ENCODE peak calls at places on chromosomes 6 and 20, in six cellular contexts. X is body of pancreas, M is tibial artery, O is SK-N-SH, Y is transverse colon, K is upper lobe of left lung. G is an unnamed sample.

GRCh38 chr6:116531675-116532570 is 13.6 kb downstream of the TRAPPC3L start:
- DNase-seq in X (peak), M (peak), O (peak), Y (peak), K (peak), G (peak)

GRCh38 chr20:24584538-24585356 is 115.3 kb downstream of the SYNDIG1 start:
- DNase-seq in X (no peak), M (no peak), O (no peak), Y (no peak), K (no peak), G (peak)

GRCh38 chr20:19047040-19047950 is 165.1 kb upstream of the SLC24A3 start:
- DNase-seq in X (peak), M (peak), O (no peak), Y (peak), K (no peak), G (peak)

GRCh38 chr20:24685736-24686135 is 216.3 kb downstream of the SYNDIG1 start:
- DNase-seq in X (no peak), M (peak), O (no peak), Y (no peak), K (no peak), G (no peak)

GRCh38 chr6:63792846-63793245 is 157.2 kb downstream of the PHF3 start:
- DNase-seq in X (no peak), M (no peak), O (no peak), Y (no peak), K (no peak), G (no peak)

GRCh38 chr20:61756446-61756845 is 309.2 kb downstream of the TAF4 start:
- DNase-seq in X (no peak), M (no peak), O (no peak), Y (no peak), K (no peak), G (peak)

GRCh38 chr6:106163966-106164877 is 78.1 kb downstream of the PRDM1 start:
- DNase-seq in X (peak), M (no peak), O (no peak), Y (peak), K (peak), G (no peak)

GRCh38 chr20:3383878-3384495 is 23.5 kb downstream of the DNAAF9 start:
- DNase-seq in X (no peak), M (no peak), O (no peak), Y (no peak), K (no peak), G (no peak)

GRCh38 chr6:133854633-133855598 is 34.0 kb upstream of the TCF21 start:
- DNase-seq in X (no peak), M (no peak), O (peak), Y (no peak), K (peak), G (no peak)

GRCh38 chr6:257031-257725 is 35.1 kb upstream of the DUSP22 start:
- DNase-seq in X (no peak), M (no peak), O (no peak), Y (no peak), K (no peak), G (no peak)

GRCh38 chr6:56655996-56656395 is 13.3 kb upstream of the DST start:
- DNase-seq in X (no peak), M (no peak), O (no peak), Y (no peak), K (no peak), G (no peak)

GRCh38 chr6:14762077-14762476 is 483.8 kb upstream of the JARID2 start:
- DNase-seq in X (no peak), M (no peak), O (no peak), Y (peak), K (no peak), G (no peak)

GRCh38 chr6:147390909-147391536 is 117.5 kb upstream of the SAMD5 start:
- DNase-seq in X (no peak), M (no peak), O (no peak), Y (no peak), K (no peak), G (no peak)

GRCh38 chr6:64376394-64376793 is 740.8 kb downstream of the PHF3 start:
- DNase-seq in X (no peak), M (no peak), O (no peak), Y (no peak), K (no peak), G (no peak)

GRCh38 chr6:160337301-160337700 is 10.9 kb upstream of the SLC22A3 start:
- DNase-seq in X (no peak), M (no peak), O (no peak), Y (no peak), K (no peak), G (no peak)

GRCh38 chr20:63536241-63536977 is 767 bp downstream of the PTK6 start:
- DNase-seq in X (peak), M (no peak), O (peak), Y (peak), K (peak), G (peak)

GRCh38 chr20:63539092-63539430 is 1.9 kb upstream of the PTK6 start:
- DNase-seq in X (no peak), M (no peak), O (no peak), Y (no peak), K (peak), G (no peak)

GRCh38 chr20:63536997-63537524 is at the start of gene PTK6:
- DNase-seq in X (peak), M (no peak), O (no peak), Y (peak), K (peak), G (peak)

GRCh38 chr20:63538204-63539091 is 1.3 kb upstream of the PTK6 start:
- DNase-seq in X (peak), M (no peak), O (no peak), Y (peak), K (peak), G (no peak)

DNA sequence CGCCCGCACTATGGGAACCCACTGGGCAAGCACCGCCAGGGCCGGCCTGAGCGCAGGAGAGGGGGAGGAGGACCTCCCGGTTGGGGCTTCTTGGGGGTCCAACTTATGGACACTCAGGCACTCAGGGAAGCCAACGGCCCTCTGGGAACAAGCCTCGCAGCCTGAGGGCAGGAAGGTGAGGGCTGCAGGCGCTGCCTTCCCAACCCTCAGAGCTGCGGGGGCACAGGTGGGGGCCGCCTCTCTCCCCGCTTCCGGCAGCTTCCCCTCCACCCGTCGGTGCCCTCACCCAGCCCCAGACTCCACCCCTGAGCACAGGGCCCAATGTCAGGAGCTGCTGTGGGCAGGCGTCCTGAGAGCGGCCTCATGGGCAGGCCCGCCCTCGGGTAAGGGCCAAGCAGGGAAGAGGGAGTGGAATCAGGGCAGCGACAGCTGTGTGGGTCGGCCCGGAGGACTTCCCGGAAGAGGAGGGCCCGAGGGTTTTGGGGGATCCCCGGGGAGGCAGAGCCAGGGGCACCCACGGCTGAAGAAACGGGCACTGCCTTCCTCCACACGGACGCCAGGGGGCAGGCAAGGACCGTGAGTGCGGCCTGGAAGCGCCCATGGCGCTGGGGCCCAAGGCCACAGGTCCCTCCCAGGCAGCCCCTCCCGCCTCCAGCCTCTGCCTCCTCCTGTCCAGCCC is 488 bp upstream of the PTK6 start:
- DNase-seq in X (peak), M (peak), O (peak), Y (peak), K (peak), G (peak)
- H3K4me3 ChIP-seq in X (no peak), M (peak), O (no peak), Y (peak), K (peak), G (peak)

GRCh38 chr20:34389206-34389953 is 26.3 kb downstream of the ITCH start:
- DNase-seq in X (no peak), M (no peak), O (no peak), Y (no peak), K (no peak), G (no peak)
- H3K27ac ChIP-seq in X (no peak), M (no peak), O (peak), Y (no peak), K (no peak), G (no peak)

GRCh38 chr6:135939216-135939610 is 87.7 kb downstream of the PDE7B start:
- DNase-seq in X (no peak), M (peak), O (no peak), Y (no peak), K (no peak), G (no peak)

GRCh38 chr6:135937126-135937525 is 85.6 kb downstream of the PDE7B start:
- DNase-seq in X (no peak), M (no peak), O (no peak), Y (no peak), K (no peak), G (no peak)

GRCh38 chr6:135938588-135939215 is 87.2 kb downstream of the PDE7B start:
- DNase-seq in X (peak), M (peak), O (peak), Y (no peak), K (no peak), G (peak)

GRCh38 chr6:135936606-135937005 is 85.1 kb downstream of the PDE7B start:
- DNase-seq in X (no peak), M (no peak), O (no peak), Y (no peak), K (no peak), G (no peak)

DNA sequence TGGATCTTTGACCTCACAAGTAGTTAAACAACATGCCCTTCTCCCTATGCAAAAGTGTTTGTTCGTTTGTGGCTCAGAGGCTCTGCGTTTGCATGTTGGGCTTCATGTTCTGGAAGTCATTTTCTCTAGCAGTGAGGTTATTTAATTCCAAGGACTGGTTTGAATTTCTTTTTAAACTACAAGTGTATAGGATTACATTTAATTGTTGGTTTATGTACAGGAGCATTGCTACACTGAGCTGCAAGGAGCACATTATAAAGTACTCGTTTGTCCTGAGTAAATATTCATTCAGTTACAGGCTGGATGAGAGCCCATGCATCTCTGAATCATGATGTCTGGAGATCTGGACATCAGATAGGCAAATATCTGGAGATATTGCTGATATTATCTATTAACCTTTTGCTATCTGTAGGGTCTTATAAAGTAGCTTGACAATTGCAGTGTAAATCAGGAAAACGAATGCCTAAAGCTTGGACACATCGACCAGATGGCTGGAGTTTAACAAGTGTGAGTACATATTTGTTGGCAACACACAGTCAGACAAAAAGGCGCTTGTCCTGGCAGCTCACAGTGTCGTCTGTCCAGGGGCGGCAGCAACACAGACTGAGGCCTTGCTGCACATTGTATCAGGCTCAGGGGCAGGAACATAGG is 84.6 kb downstream of the PDE7B start:
- DNase-seq in X (no peak), M (no peak), O (no peak), Y (no peak), K (no peak), G (no peak)
- TF ChIP-seq CTCF in X (no peak), M (no peak), O (no peak), Y (no peak), K (no peak), G (no peak)

DNA sequence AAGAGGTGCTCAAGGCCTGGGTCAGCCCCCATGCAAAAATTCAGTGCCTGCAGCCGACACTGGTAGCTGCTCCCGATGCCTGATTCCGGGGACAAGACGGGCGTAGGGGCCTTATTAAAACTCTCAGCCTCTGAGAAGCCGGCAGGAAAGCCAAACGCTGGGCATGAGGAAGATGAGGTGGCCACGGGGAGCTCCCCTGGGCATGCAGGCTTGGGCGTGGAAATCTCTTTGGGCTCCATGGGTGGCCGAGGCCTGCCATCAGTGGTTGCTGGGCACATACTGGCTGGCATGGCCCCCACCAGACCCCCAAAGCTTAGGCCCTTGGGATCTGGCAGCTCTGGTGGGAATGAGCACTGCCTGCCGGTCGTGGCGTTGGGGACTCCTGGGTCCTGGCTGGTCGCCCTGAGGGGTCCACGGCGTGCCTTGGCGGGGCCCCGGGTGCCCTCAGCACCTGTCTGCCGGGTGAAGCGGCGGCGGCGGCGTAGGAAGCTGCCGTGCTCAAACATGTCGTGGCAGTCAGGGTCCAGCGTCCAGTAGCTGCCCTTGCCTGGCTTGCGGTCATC is 586 bp downstream of the FOXS1 start:
- DNase-seq in X (no peak), M (no peak), O (no peak), Y (no peak), K (no peak), G (no peak)
- H3K4me3 ChIP-seq in X (no peak), M (peak), O (no peak), Y (no peak), K (peak), G (peak)

DNA sequence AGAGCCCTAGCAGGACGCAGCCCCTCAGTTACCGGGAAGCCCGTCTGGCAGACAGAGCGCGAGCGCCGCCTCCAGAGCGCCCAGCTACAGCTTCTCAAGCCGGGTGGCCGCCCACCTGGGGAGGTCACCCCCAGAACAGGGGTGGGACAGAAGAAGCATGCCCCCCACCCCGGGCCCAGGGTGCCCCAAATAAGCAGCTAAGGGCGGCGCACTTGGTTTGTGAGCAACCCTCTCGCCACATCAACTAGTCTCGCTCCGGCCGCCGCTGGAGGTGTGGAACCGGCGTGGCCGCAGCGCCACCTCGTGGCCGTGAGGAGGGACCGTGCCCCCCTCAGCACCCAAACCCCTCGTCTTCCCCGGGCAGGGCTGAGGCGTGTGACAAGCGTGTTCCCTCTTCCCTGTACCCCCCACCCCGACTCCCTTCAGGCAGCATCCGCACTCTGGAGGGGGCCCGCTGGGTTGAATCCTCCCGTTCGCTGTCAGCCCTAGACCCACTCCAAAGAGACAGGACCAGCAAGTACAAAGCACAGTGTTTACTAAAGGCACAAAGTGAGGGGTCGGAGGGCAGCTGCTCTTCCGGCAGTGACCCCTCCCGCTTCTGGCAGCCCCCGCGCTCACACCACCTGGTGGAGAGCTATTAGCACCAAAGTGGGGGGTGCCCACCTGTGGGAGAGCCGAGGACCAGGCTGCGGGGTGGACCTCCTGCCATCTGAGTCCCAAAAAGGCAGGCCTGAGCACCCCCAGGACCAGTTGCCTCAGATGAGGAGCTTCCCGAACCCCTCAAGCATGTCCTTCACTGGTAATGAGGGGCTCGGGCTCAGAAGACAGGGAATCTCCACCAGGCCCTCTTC is 45.4 kb downstream of the MDFI start:
- DNase-seq in X (peak), M (peak), O (peak), Y (peak), K (peak), G (peak)
- H3K27ac ChIP-seq in X (no peak), M (peak), O (no peak), Y (no peak), K (peak), G (peak)

GRCh38 chr20:63369724-63370622 is 8.8 kb upstream of the CHRNA4 start:
- DNase-seq in X (no peak), M (no peak), O (no peak), Y (no peak), K (peak), G (no peak)
- TF ChIP-seq CTCF in X (no peak), M (no peak), O (no peak), Y (no peak), K (no peak), G (no peak)

GRCh38 chr20:52209154-52209571 is 17.6 kb upstream of the ZFP64 start:
- DNase-seq in X (no peak), M (no peak), O (no peak), Y (no peak), K (no peak), G (no peak)
- H3K4me3 ChIP-seq in X (no peak), M (no peak), O (no peak), Y (no peak), K (no peak), G (no peak)

GRCh38 chr6:24951831-24952299 is 16.1 kb upstream of the RIPOR2 start:
- DNase-seq in X (no peak), M (no peak), O (no peak), Y (peak), K (no peak), G (no peak)
- H3K27ac ChIP-seq in X (no peak), M (no peak), O (no peak), Y (no peak), K (peak), G (no peak)

GRCh38 chr6:34249469-34250370 is 914 bp upstream of the SMIM29 start:
- DNase-seq in X (no peak), M (no peak), O (no peak), Y (no peak), K (no peak), G (no peak)
- TF ChIP-seq CTCF in X (no peak), M (no peak), O (no peak), Y (no peak), K (no peak), G (no peak)

G was measured in psoas muscle.